ENCODE peak calls at places on chromosomes 12 and 14, in four cellular contexts. D is left colon, X is left lung, N is T-helper 17 cell. A is an unnamed sample.

GRCh38 chr14:21236948-21237797 is 32.1 kb downstream of the HNRNPC start:
- ATAC-seq in X (peak), D (no peak), N (no peak), A (no peak)

GRCh38 chr14:53510281-53510912 is 357.3 kb upstream of the DDHD1 start:
- ATAC-seq in D (no peak), N (no peak), X (peak), A (no peak)

GRCh38 chr14:69803753-69804152 is 6.7 kb upstream of the SLC10A1 start:
- ATAC-seq in N (no peak), D (no peak), X (no peak), A (no peak)

GRCh38 chr12:14619731-14620501 is 52.2 kb upstream of the PLBD1 start:
- ATAC-seq in N (no peak), X (peak), D (peak), A (no peak)

GRCh38 chr14:89489796-89490506 is 72.9 kb upstream of the FOXN3 start:
- ATAC-seq in D (no peak), X (no peak), N (no peak), A (no peak)

GRCh38 chr12:51639361-51639760 is 48.3 kb downstream of the SCN8A start:
- ATAC-seq in X (no peak), D (no peak), N (no peak), A (no peak)

GRCh38 chr14:65255583-65256443 is 153.5 kb upstream of the MAX start:
- ATAC-seq in X (peak), N (no peak), D (peak), A (no peak)

GRCh38 chr12:107641154-107641553 is 44.4 kb upstream of the PWP1 start:
- ATAC-seq in D (no peak), X (no peak), N (no peak), A (no peak)

GRCh38 chr12:15544589-15544988 is 222.3 kb downstream of the PTPRO start:
- ATAC-seq in X (peak), N (no peak), D (peak), A (no peak)